ENCODE peak calls at places on chromosomes 3 and 15, in ten cellular contexts. J, R, U, T, V, D, B, M, X and A are unnamed samples.

GRCh38 chr3:174409085-174409743 is 449.9 kb upstream of the NAALADL2 start:
- DNase-seq in J (no peak), R (no peak), U (no peak), T (no peak), V (no peak), D (no peak), B (no peak), M (peak), X (no peak), A (no peak)

GRCh38 chr15:95182081-95182480 is 950.7 kb downstream of the MCTP2 start:
- DNase-seq in J (no peak), R (no peak), U (no peak), T (no peak), V (no peak), D (no peak), B (no peak), M (no peak), X (no peak), A (no peak)

GRCh38 chr15:86660012-86660411 is 580.3 kb downstream of the AGBL1 start:
- DNase-seq in J (no peak), R (no peak), U (no peak), T (no peak), V (no peak), D (no peak), B (no peak), M (no peak), X (no peak), A (no peak)

GRCh38 chr15:70526221-70526973 is 237.0 kb downstream of the UACA start:
- DNase-seq in J (peak), R (peak), U (no peak), T (peak), V (peak), D (peak), B (no peak), M (no peak), X (peak), A (peak)

GRCh38 chr3:127848131-127849129 is 26.1 kb upstream of the MGLL start:
- DNase-seq in J (peak), R (peak), U (no peak), T (no peak), V (no peak), D (peak), B (no peak), M (no peak), X (no peak), A (no peak)

GRCh38 chr3:59998040-59998439 is 948.2 kb upstream of the CFAP20DC start:
- DNase-seq in J (no peak), R (no peak), U (no peak), T (no peak), V (no peak), D (no peak), B (no peak), M (no peak), X (no peak), A (no peak)

GRCh38 chr3:23385327-23385726 is 182.2 kb downstream of the UBE2E2 start:
- DNase-seq in J (no peak), R (no peak), U (no peak), T (no peak), V (no peak), D (no peak), B (no peak), M (no peak), X (no peak), A (no peak)

GRCh38 chr3:189534546-189534945 is 96.6 kb upstream of the TP63 start:
- DNase-seq in J (no peak), R (no peak), U (no peak), T (no peak), V (no peak), D (no peak), B (no peak), M (no peak), X (no peak), A (no peak)

GRCh38 chr3:44509985-44510360 is 32.5 kb upstream of the ZNF445 start:
- DNase-seq in J (no peak), R (peak), U (no peak), T (peak), V (no peak), D (peak), B (no peak), M (no peak), X (no peak), A (peak)

GRCh38 chr3:46890132-46890531 is 12.6 kb downstream of the PTH1R start:
- DNase-seq in J (no peak), R (no peak), U (no peak), T (no peak), V (no peak), D (no peak), B (no peak), M (no peak), X (no peak), A (no peak)

GRCh38 chr3:114770874-114771273 is 376.2 kb downstream of the ZBTB20 start:
- DNase-seq in J (peak), R (no peak), U (no peak), T (no peak), V (no peak), D (peak), B (peak), M (no peak), X (no peak), A (no peak)

GRCh38 chr3:72082121-72082715 is 297.3 kb upstream of the PROK2 start:
- DNase-seq in J (no peak), R (no peak), U (no peak), T (no peak), V (peak), D (no peak), B (no peak), M (no peak), X (no peak), A (no peak)

GRCh38 chr3:7504886-7505775 is 644.2 kb downstream of the GRM7 start:
- DNase-seq in J (peak), R (peak), U (no peak), T (peak), V (no peak), D (no peak), B (no peak), M (peak), X (peak), A (peak)

GRCh38 chr15:95287774-95288173 is 1042.7 kb upstream of the NR2F2 start:
- DNase-seq in J (no peak), R (no peak), U (no peak), T (no peak), V (no peak), D (peak), B (no peak), M (no peak), X (no peak), A (peak)

GRCh38 chr3:190326361-190326760 is 4.1 kb upstream of the CLDN1 start:
- DNase-seq in J (no peak), R (no peak), U (no peak), T (no peak), V (no peak), D (no peak), B (no peak), M (no peak), X (no peak), A (no peak)

GRCh38 chr3:130834476-130834875 is 59.4 kb upstream of the ATP2C1 start:
- DNase-seq in J (peak), R (peak), U (no peak), T (no peak), V (no peak), D (peak), B (no peak), M (no peak), X (peak), A (no peak)

GRCh38 chr15:83372434-83372873 is 74.7 kb upstream of the SH3GL3 start:
- DNase-seq in J (peak), R (no peak), U (no peak), T (no peak), V (no peak), D (no peak), B (no peak), M (peak), X (peak), A (peak)

GRCh38 chr15:63348392-63348791 is 33.3 kb downstream of the CA12 start:
- DNase-seq in J (peak), R (peak), U (no peak), T (no peak), V (no peak), D (peak), B (no peak), M (no peak), X (peak), A (no peak)

GRCh38 chr3:107913671-107914070 is 177.2 kb downstream of the CD47 start:
- DNase-seq in J (no peak), R (no peak), U (no peak), T (no peak), V (no peak), D (peak), B (no peak), M (no peak), X (no peak), A (no peak)

GRCh38 chr3:8624612-8625011 is 20.0 kb downstream of the SSUH2 start:
- DNase-seq in J (no peak), R (no peak), U (no peak), T (no peak), V (no peak), D (no peak), B (no peak), M (no peak), X (no peak), A (no peak)

GRCh38 chr3:50676031-50676705 is 1.4 kb downstream of the DOCK3 start:
- DNase-seq in J (no peak), R (no peak), U (no peak), T (no peak), V (no peak), D (no peak), B (no peak), M (no peak), X (no peak), A (no peak)

GRCh38 chr3:101253429-101253828 is 66.9 kb downstream of the IMPG2 start:
- DNase-seq in J (no peak), R (no peak), U (no peak), T (no peak), V (no peak), D (no peak), B (no peak), M (no peak), X (no peak), A (no peak)

GRCh38 chr3:180947761-180948390 is 35.4 kb downstream of the FXR1 start:
- DNase-seq in J (no peak), R (no peak), U (no peak), T (no peak), V (peak), D (no peak), B (no peak), M (no peak), X (no peak), A (no peak)

GRCh38 chr3:69536306-69537020 is 150.6 kb upstream of the FRMD4B start:
- DNase-seq in J (no peak), R (no peak), U (no peak), T (no peak), V (no peak), D (no peak), B (no peak), M (no peak), X (no peak), A (no peak)

GRCh38 chr3:34015204-34016142 is 217.0 kb downstream of the PDCD6IP start:
- DNase-seq in J (no peak), R (no peak), U (peak), T (no peak), V (no peak), D (peak), B (no peak), M (no peak), X (no peak), A (no peak)

GRCh38 chr15:61687124-61687523 is 373.1 kb downstream of the VPS13C start:
- DNase-seq in J (no peak), R (no peak), U (no peak), T (no peak), V (no peak), D (no peak), B (no peak), M (no peak), X (no peak), A (no peak)

GRCh38 chr3:43191116-43191515 is 85.2 kb upstream of the POMGNT2 start:
- DNase-seq in J (no peak), R (no peak), U (no peak), T (no peak), V (no peak), D (no peak), B (no peak), M (no peak), X (no peak), A (no peak)

GRCh38 chr15:76976572-76977270 is 18.2 kb upstream of the PSTPIP1 start:
- DNase-seq in J (no peak), R (no peak), U (no peak), T (no peak), V (no peak), D (no peak), B (no peak), M (no peak), X (no peak), A (peak)

GRCh38 chr3:195172896-195173295 is 98.1 kb downstream of the XXYLT1 start:
- DNase-seq in J (no peak), R (no peak), U (no peak), T (no peak), V (no peak), D (no peak), B (no peak), M (no peak), X (no peak), A (no peak)

GRCh38 chr15:48721061-48721810 is 75.7 kb upstream of the FBN1 start:
- DNase-seq in J (peak), R (no peak), U (no peak), T (no peak), V (no peak), D (peak), B (no peak), M (no peak), X (no peak), A (no peak)

GRCh38 chr15:48720646-48721045 is 75.1 kb upstream of the FBN1 start:
- DNase-seq in J (no peak), R (no peak), U (no peak), T (no peak), V (no peak), D (no peak), B (no peak), M (no peak), X (no peak), A (no peak)

GRCh38 chr15:48718646-48719045 is 73.1 kb upstream of the FBN1 start:
- DNase-seq in J (peak), R (no peak), U (no peak), T (no peak), V (no peak), D (peak), B (no peak), M (no peak), X (no peak), A (no peak)

GRCh38 chr15:48719668-48720067 is 74.2 kb upstream of the FBN1 start:
- DNase-seq in J (no peak), R (no peak), U (no peak), T (no peak), V (no peak), D (no peak), B (no peak), M (no peak), X (no peak), A (no peak)

GRCh38 chr15:48717458-48717857 is 71.9 kb upstream of the FBN1 start:
- DNase-seq in J (peak), R (no peak), U (no peak), T (no peak), V (no peak), D (peak), B (no peak), M (no peak), X (no peak), A (no peak)
- TF ChIP-seq CTCF in J (peak), R (no peak), U (no peak), T (no peak), V (no peak), D (peak), B (peak), M (no peak), X (no peak), A (peak)

GRCh38 chr15:58190419-58190818 is 52.2 kb downstream of the AQP9 start:
- DNase-seq in J (no peak), R (no peak), U (no peak), T (no peak), V (no peak), D (peak), B (no peak), M (no peak), X (no peak), A (peak)

GRCh38 chr15:58179741-58180381 is 41.7 kb downstream of the AQP9 start:
- DNase-seq in J (no peak), R (no peak), U (no peak), T (no peak), V (no peak), D (peak), B (no peak), M (no peak), X (no peak), A (peak)

GRCh38 chr15:58182460-58183163 is 44.4 kb downstream of the AQP9 start:
- DNase-seq in J (no peak), R (peak), U (peak), T (peak), V (no peak), D (peak), B (peak), M (no peak), X (peak), A (no peak)

GRCh38 chr15:58189148-58189811 is 51.1 kb downstream of the AQP9 start:
- DNase-seq in J (no peak), R (no peak), U (no peak), T (no peak), V (no peak), D (no peak), B (no peak), M (no peak), X (no peak), A (no peak)

GRCh38 chr15:58185439-58185838 is 47.3 kb downstream of the AQP9 start:
- DNase-seq in J (no peak), R (no peak), U (no peak), T (no peak), V (no peak), D (no peak), B (no peak), M (no peak), X (no peak), A (no peak)
- TF ChIP-seq CTCF in J (peak), R (no peak), U (no peak), T (no peak), V (no peak), D (peak), B (no peak), M (no peak), X (no peak), A (peak)

GRCh38 chr3:32794487-32795308 is 23.1 kb upstream of the TRIM71 start:
- DNase-seq in J (peak), R (peak), U (no peak), T (no peak), V (no peak), D (peak), B (peak), M (no peak), X (no peak), A (no peak)
- TF ChIP-seq CTCF in J (no peak), R (no peak), U (no peak), T (no peak), V (no peak), D (no peak), B (no peak), M (no peak), X (no peak), A (no peak)

GRCh38 chr15:42066764-42067415 is 27.5 kb downstream of the PLA2G4D start:
- DNase-seq in J (no peak), R (no peak), U (no peak), T (no peak), V (no peak), D (no peak), B (no peak), M (no peak), X (no peak), A (no peak)
- TF ChIP-seq CTCF in J (peak), R (no peak), U (peak), T (no peak), V (no peak), D (no peak), B (no peak), M (no peak), X (peak), A (no peak)

DNA sequence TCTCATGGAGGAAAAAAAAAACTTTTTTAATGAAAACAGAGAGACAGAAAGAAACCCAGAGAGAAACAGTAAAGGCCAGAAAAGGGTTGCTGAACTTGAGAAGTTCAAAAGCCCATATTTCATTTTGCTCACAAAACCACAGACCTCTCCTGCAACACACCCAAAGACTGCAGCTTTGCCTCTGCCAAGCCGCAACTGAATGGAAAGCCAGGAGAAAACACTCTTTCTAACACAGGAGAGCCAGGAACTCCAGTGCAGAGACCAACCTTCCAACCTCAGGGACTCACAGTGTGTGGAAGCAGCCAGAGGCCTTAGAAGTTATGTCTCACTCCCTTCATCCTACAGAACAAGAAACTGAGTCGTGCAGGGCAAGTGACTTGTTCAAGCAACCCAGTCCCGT is 163.1 kb upstream of the HES1 start:
- DNase-seq in J (no peak), R (no peak), U (no peak), T (no peak), V (no peak), D (no peak), B (no peak), M (no peak), X (no peak), A (no peak)
- TF ChIP-seq CTCF in J (no peak), R (no peak), U (no peak), T (no peak), V (no peak), D (no peak), B (no peak), M (no peak), X (no peak), A (no peak)

GRCh38 chr3:52218454-52218853 is 7.0 kb downstream of the TLR9 start:
- DNase-seq in J (no peak), R (no peak), U (no peak), T (no peak), V (no peak), D (no peak), B (no peak), M (no peak), X (no peak), A (no peak)
- TF ChIP-seq CTCF in J (no peak), R (no peak), U (no peak), T (no peak), V (no peak), D (no peak), B (no peak), M (no peak), X (no peak), A (no peak)

GRCh38 chr15:67050062-67050461 is 15.3 kb upstream of the SMAD3 start:
- DNase-seq in J (no peak), R (no peak), U (no peak), T (no peak), V (no peak), D (peak), B (no peak), M (no peak), X (no peak), A (peak)

GRCh38 chr15:67048281-67049279 is 16.8 kb upstream of the SMAD3 start:
- DNase-seq in J (peak), R (peak), U (no peak), T (peak), V (no peak), D (peak), B (peak), M (peak), X (peak), A (peak)

GRCh38 chr15:67051088-67051659 is 14.2 kb upstream of the SMAD3 start:
- DNase-seq in J (no peak), R (no peak), U (no peak), T (no peak), V (no peak), D (no peak), B (no peak), M (no peak), X (no peak), A (no peak)

GRCh38 chr15:67050522-67051087 is 14.8 kb upstream of the SMAD3 start:
- DNase-seq in J (no peak), R (no peak), U (no peak), T (no peak), V (no peak), D (no peak), B (no peak), M (no peak), X (no peak), A (no peak)

DNA sequence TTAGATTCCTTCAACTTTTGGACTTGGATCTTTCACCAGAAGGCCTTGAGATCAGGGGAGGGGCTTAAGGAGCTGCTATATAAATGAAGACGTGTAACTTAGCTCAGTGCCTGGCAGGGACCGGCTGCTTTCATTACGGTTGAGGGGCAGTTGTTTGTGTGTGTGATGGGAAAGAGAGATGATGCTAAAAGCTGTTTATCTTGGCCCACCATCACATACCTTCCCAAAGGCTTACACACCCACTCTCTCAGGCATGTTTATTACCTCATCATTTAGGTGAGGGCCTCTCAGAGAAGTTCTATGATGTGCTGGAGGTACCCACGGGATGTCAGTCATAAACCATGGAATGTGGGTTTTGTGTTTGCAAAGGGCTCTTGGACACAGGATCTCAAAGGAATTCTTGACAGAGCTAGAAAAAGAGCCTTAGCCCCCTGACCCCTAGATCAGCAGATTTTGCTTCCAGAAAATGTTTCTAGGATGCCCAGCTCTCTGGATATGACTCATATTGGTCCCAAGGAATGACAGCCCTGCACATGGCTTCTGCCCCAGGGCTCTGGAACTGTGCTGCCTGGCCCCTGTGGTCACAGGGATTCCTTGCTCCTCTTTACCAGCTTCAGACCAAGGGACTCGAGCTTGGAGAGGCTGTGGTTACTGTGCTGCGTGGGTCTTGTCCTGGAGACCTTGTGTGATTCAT is 15.9 kb upstream of the SMAD3 start:
- DNase-seq in J (peak), R (peak), U (no peak), T (no peak), V (no peak), D (peak), B (no peak), M (peak), X (peak), A (peak)
- TF ChIP-seq CTCF in J (no peak), R (no peak), U (no peak), T (peak), V (no peak), D (no peak), B (no peak), M (no peak), X (no peak), A (peak)

DNA sequence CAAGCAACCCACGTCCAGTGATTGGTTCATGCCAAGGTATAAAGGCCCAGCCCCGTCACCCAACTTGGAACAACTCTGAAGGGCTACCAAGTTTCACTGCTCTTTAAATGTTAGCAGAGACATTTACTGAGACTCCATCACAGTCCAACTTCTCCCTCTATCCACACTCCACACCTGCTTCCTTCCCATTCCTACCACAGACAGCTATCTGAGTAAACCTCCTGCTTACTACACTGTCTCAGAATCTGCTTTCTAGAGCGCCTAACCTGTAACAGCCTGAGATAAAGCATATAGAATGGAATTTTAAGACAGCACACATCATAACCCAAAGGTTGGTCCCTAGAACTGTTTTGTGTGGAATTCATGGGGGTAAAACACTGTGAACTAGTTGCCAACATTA is 106.5 kb downstream of the THRB start:
- DNase-seq in J (no peak), R (no peak), U (no peak), T (no peak), V (no peak), D (no peak), B (no peak), M (no peak), X (no peak), A (no peak)
- TF ChIP-seq CTCF in J (no peak), R (no peak), U (no peak), T (no peak), V (no peak), D (no peak), B (no peak), M (no peak), X (no peak), A (no peak)